ENCODE peak calls at places on chromosomes 5 and 9, in seven cellular contexts. Q is ovary; P is mammary epithelial cell; W is CD8-positive, alpha-beta T cell; D is neuronal stem cell; M is esophagus squamous epithelium; J is uterus. G is an unnamed sample.

GRCh38 chr5:44845777-44846176 is 37.0 kb downstream of the MRPS30 start:
- DNase-seq in D (no peak), P (no peak), M (no peak), J (no peak), Q (no peak), W (no peak), G (no peak)

GRCh38 chr9:114080773-114081440 is 2.8 kb upstream of the AMBP start:
- DNase-seq in Q (no peak), W (no peak), M (no peak), J (no peak), D (no peak), P (no peak), G (no peak)

GRCh38 chr5:66207800-66208561 is 63.9 kb downstream of the SREK1 start:
- DNase-seq in Q (no peak), W (no peak), D (no peak), J (peak; percentile 85), M (no peak), P (peak; percentile 83), G (no peak)

GRCh38 chr5:15645776-15646175 is 145.8 kb downstream of the FBXL7 start:
- DNase-seq in W (no peak), D (no peak), M (no peak), Q (no peak), P (no peak), J (no peak), G (no peak)

GRCh38 chr9:5714501-5715401 is 85.8 kb downstream of the RIC1 start:
- DNase-seq in J (no peak), D (no peak), P (peak; percentile 49), M (no peak), W (no peak), Q (no peak), G (no peak)

GRCh38 chr5:168908207-168908606 is 329.0 kb upstream of the PANK3 start:
- DNase-seq in P (peak; percentile 21), M (no peak), J (no peak), D (no peak), W (no peak), Q (no peak), G (no peak)

GRCh38 chr9:131641618-131642495 is 96.5 kb downstream of the PRRT1B start:
- DNase-seq in D (no peak), W (no peak), P (no peak), M (no peak), Q (no peak), J (peak; percentile 44), G (no peak)

GRCh38 chr9:114677418-114677817 is 4.6 kb downstream of the TEX48 start:
- DNase-seq in Q (no peak), P (peak; percentile 99), W (no peak), J (peak; percentile 50), M (no peak), D (no peak), G (peak; percentile 95)

GRCh38 chr5:109196486-109196885 is 213.3 kb downstream of the PJA2 start:
- DNase-seq in P (no peak), Q (no peak), M (no peak), D (no peak), W (no peak), J (no peak), G (no peak)

GRCh38 chr5:149143470-149143869 is 2.2 kb downstream of the ABLIM3 start:
- DNase-seq in J (peak; percentile 60), Q (no peak), P (no peak), D (no peak), W (no peak), M (no peak), G (peak; percentile 69)

GRCh38 chr9:91117959-91118651 is 243.6 kb downstream of the AUH start:
- DNase-seq in M (no peak), D (peak; percentile 24), P (no peak), Q (peak; percentile 91), J (peak; percentile 90), W (no peak), G (no peak)

GRCh38 chr5:156274455-156274854 is 52.5 kb upstream of the SGCD start:
- DNase-seq in W (no peak), D (no peak), J (no peak), P (no peak), M (no peak), Q (no peak), G (no peak)

GRCh38 chr5:68285857-68286611 is 70.5 kb downstream of the PIK3R1 start:
- DNase-seq in M (no peak), J (no peak), Q (no peak), D (peak; percentile 24), W (no peak), P (no peak), G (no peak)

GRCh38 chr9:23665051-23665450 is 161.0 kb downstream of the ELAVL2 start:
- DNase-seq in J (no peak), M (no peak), Q (no peak), W (no peak), D (no peak), P (no peak), G (no peak)

GRCh38 chr5:123819818-123820217 is 307.8 kb downstream of the CSNK1G3 start:
- DNase-seq in Q (no peak), J (no peak), M (no peak), W (no peak), P (no peak), D (no peak), G (no peak)

GRCh38 chr5:127878174-127878750 is 175.1 kb downstream of the CCDC192 start:
- DNase-seq in M (no peak), J (no peak), Q (no peak), D (peak; percentile 5), P (peak; percentile 59), W (no peak), G (peak; percentile 62)

GRCh38 chr5:23727271-23727670 is 219.9 kb downstream of the PRDM9 start:
- DNase-seq in D (no peak), P (no peak), Q (no peak), W (no peak), M (no peak), J (no peak), G (no peak)

GRCh38 chr5:132506094-132506692 is 15.6 kb upstream of the IRF1 start:
- DNase-seq in P (peak; percentile 52), Q (no peak), W (no peak), D (no peak), J (no peak), M (no peak), G (peak; percentile 83)

GRCh38 chr9:19976226-19976625 is 187.4 kb upstream of the SLC24A2 start:
- DNase-seq in J (no peak), M (no peak), Q (no peak), W (no peak), D (no peak), P (peak; percentile 70), G (no peak)

GRCh38 chr5:37212096-37212495 is 37.1 kb downstream of the CPLANE1 start:
- DNase-seq in M (no peak), P (no peak), W (no peak), J (no peak), D (no peak), Q (no peak), G (no peak)

GRCh38 chr5:141945511-141946024 is 12.4 kb downstream of the PCDH12 start:
- DNase-seq in W (no peak), D (no peak), J (no peak), M (no peak), Q (no peak), P (no peak), G (no peak)

GRCh38 chr5:131952286-131952857 is 6.9 kb upstream of the MEIKIN start:
- DNase-seq in W (no peak), M (no peak), J (no peak), D (no peak), Q (no peak), P (no peak), G (no peak)

GRCh38 chr9:95073042-95073607 is 244.4 kb downstream of the FANCC start:
- DNase-seq in Q (no peak), M (no peak), D (no peak), P (no peak), W (no peak), J (no peak), G (no peak)

GRCh38 chr9:37486616-37487544 is 1.1 kb downstream of the POLR1E start:
- DNase-seq in M (no peak), Q (peak; percentile 60), J (peak; percentile 73), P (peak; percentile 70), W (no peak), D (no peak), G (peak; percentile 89)

GRCh38 chr5:80172067-80172690 is 83.7 kb downstream of the SERINC5 start:
- DNase-seq in W (no peak), J (no peak), M (no peak), P (no peak), Q (no peak), D (no peak), G (no peak)
- H3K36me3 ChIP-seq in W (peaks cover 50% of the 10 kb centered on the region), J (no peaks in the 10 kb centered on the region), M (peaks cover 90% of the 10 kb centered on the region), P (no peaks in the 10 kb centered on the region), Q (no peaks in the 10 kb centered on the region), D (peaks cover 6% of the 10 kb centered on the region), G (no peaks in the 10 kb centered on the region)

GRCh38 chr5:158289967-158290366 is 431.0 kb upstream of the CLINT1 start:
- DNase-seq in D (no peak), W (no peak), M (no peak), P (no peak), J (no peak), Q (no peak), G (no peak)
- H3K9me3 ChIP-seq in D (no peaks in the 10 kb centered on the region), W (no peaks in the 10 kb centered on the region), M (no peaks in the 10 kb centered on the region), P (no peaks in the 10 kb centered on the region), J (no peaks in the 10 kb centered on the region), Q (no peaks in the 10 kb centered on the region), G (peaks cover 7% of the 10 kb centered on the region)

GRCh38 chr9:6929428-6929827 is 171.7 kb downstream of the KDM4C start:
- DNase-seq in P (no peak), Q (no peak), W (no peak), J (no peak), D (no peak), M (no peak), G (no peak)
- H3K36me3 ChIP-seq in P (no peaks in the 10 kb centered on the region), Q (no peaks in the 10 kb centered on the region), W (no peaks in the 10 kb centered on the region), J (no peaks in the 10 kb centered on the region), D (no peaks in the 10 kb centered on the region), M (no peaks in the 10 kb centered on the region), G (no peaks in the 10 kb centered on the region)

GRCh38 chr5:158430166-158430828 is 571.4 kb upstream of the CLINT1 start:
- DNase-seq in Q (no peak), M (no peak), J (no peak), D (no peak), W (no peak), P (no peak), G (no peak)
- H3K9me3 ChIP-seq in Q (no peaks in the 10 kb centered on the region), M (no peaks in the 10 kb centered on the region), J (no peaks in the 10 kb centered on the region), D (no peaks in the 10 kb centered on the region), W (no peaks in the 10 kb centered on the region), P (no peaks in the 10 kb centered on the region), G (no peaks in the 10 kb centered on the region)

GRCh38 chr9:136044971-136045594 is 50.0 kb downstream of the NACC2 start:
- DNase-seq in M (no peak), J (no peak), W (no peak), Q (no peak), D (no peak), P (no peak), G (no peak)

GRCh38 chr9:136047775-136048559 is 47.1 kb downstream of the NACC2 start:
- DNase-seq in D (no peak), J (no peak), M (no peak), W (no peak), Q (no peak), P (no peak), G (no peak)

GRCh38 chr9:136047076-136047774 is 47.9 kb downstream of the NACC2 start:
- DNase-seq in D (no peak), P (no peak), M (no peak), J (no peak), Q (no peak), W (no peak), G (no peak)

GRCh38 chr9:136045595-136046554 is 49.2 kb downstream of the NACC2 start:
- DNase-seq in J (no peak), W (no peak), D (no peak), M (no peak), P (no peak), Q (peak; percentile 35), G (no peak)

GRCh38 chr9:136046555-136046921 is 48.6 kb downstream of the NACC2 start:
- DNase-seq in J (no peak), M (no peak), P (no peak), Q (no peak), W (no peak), D (no peak), G (no peak)
- H3K36me3 ChIP-seq in J (no peaks in the 10 kb centered on the region), M (peaks cover 65% of the 10 kb centered on the region), P (peaks cover 4% of the 10 kb centered on the region), Q (no peaks in the 10 kb centered on the region), W (no peaks in the 10 kb centered on the region), D (peaks cover 4% of the 10 kb centered on the region), G (peaks cover 32% of the 10 kb centered on the region)